ENCODE peak calls at places on chromosome 19, in four cellular contexts. One of them, this sample, is unnamed.

GRCh38 chr19:2494447-2495129 is 18.7 kb downstream of the GADD45B start:
- DNase-seq in A549: no peak
- DNase-seq in HepG2: no peak
- DNase-seq in K562: peak; percentile 91
- DNase-seq in this sample: peak; percentile 63

GRCh38 chr19:33434090-33434885 is 60.8 kb downstream of the CEBPG start:
- DNase-seq in A549: no peak
- DNase-seq in HepG2: no peak
- DNase-seq in K562: no peak
- DNase-seq in this sample: no peak

GRCh38 chr19:3471954-3472655 is 8.2 kb downstream of the SMIM24 start:
- DNase-seq in A549: no peak
- DNase-seq in HepG2: no peak
- DNase-seq in K562: peak; percentile 81
- DNase-seq in this sample: no peak

GRCh38 chr19:18204394-18205179 is 745 bp upstream of the RAB3A start:
- DNase-seq in A549: no peak
- DNase-seq in HepG2: no peak
- DNase-seq in K562: no peak
- DNase-seq in this sample: peak; percentile 79

GRCh38 chr19:38693380-38694223 is 46.2 kb downstream of the ACTN4 start:
- DNase-seq in A549: peak; percentile 91
- DNase-seq in HepG2: peak; percentile 81
- DNase-seq in K562: no peak
- DNase-seq in this sample: peak; percentile 85

GRCh38 chr19:18282788-18283141 is 1.3 kb upstream of the JUND start:
- DNase-seq in A549: no peak
- DNase-seq in HepG2: peak; percentile 62
- DNase-seq in K562: no peak
- DNase-seq in this sample: no peak

GRCh38 chr19:42850981-42851717 is 28.4 kb downstream of the PSG1 start:
- DNase-seq in A549: peak; percentile 71
- DNase-seq in HepG2: peak; percentile 15
- DNase-seq in K562: no peak
- DNase-seq in this sample: no peak

GRCh38 chr19:57063070-57063469 is 56.7 kb upstream of the USP29 start:
- DNase-seq in A549: no peak
- DNase-seq in HepG2: no peak
- DNase-seq in K562: no peak
- DNase-seq in this sample: no peak

GRCh38 chr19:34172661-34173144 is 399 bp downstream of the LSM14A start:
- DNase-seq in A549: no peak
- DNase-seq in HepG2: no peak
- DNase-seq in K562: peak; percentile 70
- DNase-seq in this sample: no peak

GRCh38 chr19:49514151-49514550 is 1.7 kb downstream of the FCGRT start:
- DNase-seq in A549: no peak
- DNase-seq in HepG2: no peak
- DNase-seq in K562: no peak
- DNase-seq in this sample: no peak

GRCh38 chr19:49333426-49334288 is 1.5 kb upstream of the CD37 start:
- DNase-seq in A549: no peak
- DNase-seq in HepG2: no peak
- DNase-seq in K562: no peak
- DNase-seq in this sample: no peak

GRCh38 chr19:55461974-55462628 is 659 bp upstream of the ISOC2 start:
- DNase-seq in A549: no peak
- DNase-seq in HepG2: peak; percentile 50
- DNase-seq in K562: peak; percentile 75
- DNase-seq in this sample: no peak

GRCh38 chr19:13430790-13431582 is 75.3 kb downstream of the CACNA1A start:
- DNase-seq in A549: peak; percentile 15
- DNase-seq in HepG2: peak; percentile 33
- DNase-seq in K562: peak; percentile 65
- DNase-seq in this sample: peak; percentile 87

GRCh38 chr19:35773020-35773809 is 2.1 kb upstream of the ARHGAP33 start:
- DNase-seq in A549: peak; percentile 82
- DNase-seq in HepG2: no peak
- DNase-seq in K562: no peak
- DNase-seq in this sample: no peak

GRCh38 chr19:36686365-36687213 is 823 bp upstream of the ZNF567 start:
- DNase-seq in A549: no peak
- DNase-seq in HepG2: no peak
- DNase-seq in K562: no peak
- DNase-seq in this sample: peak; percentile 21

GRCh38 chr19:13526552-13526951 is 20.3 kb upstream of the CACNA1A start:
- DNase-seq in A549: no peak
- DNase-seq in HepG2: no peak
- DNase-seq in K562: peak; percentile 56
- DNase-seq in this sample: peak; percentile 77

GRCh38 chr19:58350001-58350801 is 3.1 kb downstream of the A1BG start:
- DNase-seq in A549: no peak
- DNase-seq in HepG2: no peak
- DNase-seq in K562: no peak
- DNase-seq in this sample: peak; percentile 53
- TF ChIP-seq JUNB in A549: no peak
- TF ChIP-seq JUNB in HepG2: no peak
- TF ChIP-seq JUNB in K562: no peak
- TF ChIP-seq JUNB in this sample: no peak

GRCh38 chr19:12346896-12347295 is 13.5 kb upstream of the ZNF563 start:
- DNase-seq in A549: no peak
- DNase-seq in HepG2: peak; percentile 58
- DNase-seq in K562: no peak
- DNase-seq in this sample: peak; percentile 3
- TF ChIP-seq JUNB in A549: no peak
- TF ChIP-seq JUNB in HepG2: no peak
- TF ChIP-seq JUNB in K562: no peak
- TF ChIP-seq JUNB in this sample: no peak

DNA sequence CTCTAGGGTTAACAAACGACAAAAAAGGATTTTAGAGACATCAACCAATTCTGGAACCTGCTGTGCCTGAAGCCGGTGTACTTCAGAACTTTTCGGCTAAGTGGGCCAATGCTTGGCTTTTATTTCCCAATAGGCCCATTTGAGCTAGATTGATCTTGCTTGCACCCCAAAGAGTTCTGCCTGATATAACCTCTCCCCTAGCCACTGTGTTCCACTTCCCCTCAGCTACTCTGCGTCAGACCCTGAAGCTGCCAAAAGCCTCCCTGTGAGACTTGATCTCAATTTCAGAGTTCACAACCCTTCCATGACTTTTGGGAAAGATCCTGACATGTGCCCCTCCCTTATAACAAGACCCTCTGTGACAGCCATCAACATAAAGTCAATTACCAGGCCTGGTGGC is 5.6 kb upstream of the SIGLEC14 start:
- DNase-seq in A549: no peak
- DNase-seq in HepG2: no peak
- DNase-seq in K562: no peak
- DNase-seq in this sample: no peak
- TF ChIP-seq JUNB in A549: no peak
- TF ChIP-seq JUNB in HepG2: no peak
- TF ChIP-seq JUNB in K562: no peak
- TF ChIP-seq JUNB in this sample: no peak

DNA sequence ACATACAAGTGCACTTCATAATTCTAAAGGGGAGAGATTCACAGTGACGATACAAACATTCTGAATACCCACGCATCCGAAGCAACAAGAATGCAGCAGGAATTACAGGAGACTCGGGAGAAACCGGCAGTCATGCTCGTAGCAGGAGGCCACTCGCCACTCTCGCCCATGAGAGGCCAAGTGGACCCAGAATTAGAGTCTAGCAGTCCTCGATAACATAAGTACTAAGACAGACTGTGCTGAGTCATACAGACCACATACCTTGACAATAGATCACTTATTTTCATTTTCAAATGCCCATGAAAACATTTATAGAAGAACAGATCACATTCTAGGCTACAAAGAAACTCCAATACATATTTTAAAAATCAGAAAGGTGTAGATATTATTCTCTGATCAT is 299.1 kb upstream of the TSHZ3 start:
- DNase-seq in A549: no peak
- DNase-seq in HepG2: no peak
- DNase-seq in K562: no peak
- DNase-seq in this sample: no peak
- TF ChIP-seq JUNB in A549: no peak
- TF ChIP-seq JUNB in HepG2: no peak
- TF ChIP-seq JUNB in K562: no peak
- TF ChIP-seq JUNB in this sample: no peak

DNA sequence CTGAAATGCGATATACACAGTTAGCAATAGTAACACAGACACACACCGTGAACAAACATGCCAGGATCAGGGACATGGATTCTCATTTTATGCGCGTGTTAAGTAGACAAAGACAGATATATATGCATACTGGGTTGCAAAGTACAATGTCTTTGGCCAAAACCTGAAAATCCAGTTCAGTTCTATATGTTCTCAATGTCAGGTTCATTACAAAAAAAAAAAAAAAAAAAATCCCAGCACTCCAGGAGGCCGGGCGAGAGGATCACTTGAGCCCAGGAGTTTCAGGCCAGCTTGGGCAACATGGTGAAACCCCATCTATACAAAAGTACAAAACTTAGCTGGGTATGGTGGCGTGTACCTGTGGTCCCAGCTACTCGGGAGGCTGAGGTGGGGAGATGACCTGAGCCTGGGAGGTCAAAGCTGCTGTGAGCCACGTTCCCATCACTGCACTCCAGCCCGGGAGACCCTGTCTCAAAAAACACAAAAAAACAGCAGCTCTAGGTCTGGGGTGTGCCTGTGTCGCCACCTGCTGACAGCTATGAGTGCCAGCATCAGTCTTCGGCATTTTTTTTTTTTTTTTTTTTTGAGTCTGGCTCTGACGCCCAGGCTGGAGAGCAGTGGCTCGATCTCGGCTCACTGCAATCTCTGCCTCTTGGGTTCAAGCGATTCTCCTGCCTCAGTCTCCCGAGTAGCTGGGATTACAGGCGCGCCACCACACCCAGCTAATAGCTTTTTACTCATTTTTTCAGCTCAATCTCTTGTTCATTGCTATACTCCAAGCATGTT is 10.3 kb downstream of the AP2S1 start:
- DNase-seq in A549: no peak
- DNase-seq in HepG2: peak; percentile 63
- DNase-seq in K562: peak; percentile 65
- DNase-seq in this sample: peak; percentile 90
- TF ChIP-seq JUNB in A549: no peak
- TF ChIP-seq JUNB in HepG2: no peak
- TF ChIP-seq JUNB in K562: no peak
- TF ChIP-seq JUNB in this sample: no peak

GRCh38 chr19:7916137-7916907 is 1.7 kb downstream of the TGFBR3L start:
- DNase-seq in A549: no peak
- DNase-seq in HepG2: no peak
- DNase-seq in K562: no peak
- DNase-seq in this sample: peak; percentile 71
- TF ChIP-seq JUNB in A549: no peak
- TF ChIP-seq JUNB in HepG2: no peak
- TF ChIP-seq JUNB in K562: no peak
- TF ChIP-seq JUNB in this sample: no peak

GRCh38 chr19:29089315-29089855 is 123.6 kb downstream of the UQCRFS1 start:
- DNase-seq in A549: no peak
- DNase-seq in HepG2: no peak
- DNase-seq in K562: no peak
- DNase-seq in this sample: no peak

GRCh38 chr19:29091127-29091526 is 121.8 kb downstream of the UQCRFS1 start:
- DNase-seq in A549: no peak
- DNase-seq in HepG2: no peak
- DNase-seq in K562: no peak
- DNase-seq in this sample: peak; percentile 42

GRCh38 chr19:29086182-29086581 is 126.8 kb downstream of the UQCRFS1 start:
- DNase-seq in A549: no peak
- DNase-seq in HepG2: peak; percentile 2
- DNase-seq in K562: no peak
- DNase-seq in this sample: no peak

GRCh38 chr19:29086646-29087045 is 126.3 kb downstream of the UQCRFS1 start:
- DNase-seq in A549: no peak
- DNase-seq in HepG2: no peak
- DNase-seq in K562: no peak
- DNase-seq in this sample: no peak

DNA sequence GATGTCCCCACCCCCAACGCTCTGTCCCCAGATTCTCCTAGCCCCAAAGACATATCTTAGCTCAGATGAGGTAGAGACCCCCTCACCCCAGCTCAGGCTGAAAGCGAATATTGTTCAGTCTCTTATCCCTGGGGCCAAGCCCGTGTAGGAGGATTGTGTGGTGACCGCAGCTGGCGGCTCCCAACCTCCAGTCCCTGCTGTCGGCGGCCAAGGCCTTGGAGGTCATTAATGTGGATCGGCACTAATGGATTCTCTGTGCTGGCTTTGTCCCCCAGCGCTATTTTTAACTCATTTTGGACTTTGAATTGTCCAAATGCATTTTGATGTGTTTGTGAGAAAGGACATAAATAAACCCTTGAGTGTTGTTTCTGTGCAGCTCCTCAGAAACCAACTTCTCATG is 124.2 kb downstream of the UQCRFS1 start:
- DNase-seq in A549: no peak
- DNase-seq in HepG2: no peak
- DNase-seq in K562: no peak
- DNase-seq in this sample: no peak
- TF ChIP-seq JUNB in A549: no peak
- TF ChIP-seq JUNB in HepG2: no peak
- TF ChIP-seq JUNB in K562: no peak
- TF ChIP-seq JUNB in this sample: no peak

GRCh38 chr19:46975918-46976782 is 43.5 kb upstream of the NPAS1 start:
- DNase-seq in A549: no peak
- DNase-seq in HepG2: peak; percentile 70
- DNase-seq in K562: no peak
- DNase-seq in this sample: peak; percentile 82
- TF ChIP-seq JUNB in A549: no peak
- TF ChIP-seq JUNB in HepG2: no peak
- TF ChIP-seq JUNB in K562: no peak
- TF ChIP-seq JUNB in this sample: no peak

GRCh38 chr19:14772467-14772866 is 5.9 kb downstream of the ADGRE2 start:
- DNase-seq in A549: no peak
- DNase-seq in HepG2: no peak
- DNase-seq in K562: no peak
- DNase-seq in this sample: no peak

GRCh38 chr19:14775855-14776254 is 2.5 kb downstream of the ADGRE2 start:
- DNase-seq in A549: no peak
- DNase-seq in HepG2: no peak
- DNase-seq in K562: peak; percentile 63
- DNase-seq in this sample: peak; percentile 48

GRCh38 chr19:14772995-14773394 is 5.4 kb downstream of the ADGRE2 start:
- DNase-seq in A549: no peak
- DNase-seq in HepG2: no peak
- DNase-seq in K562: no peak
- DNase-seq in this sample: no peak

GRCh38 chr19:14770944-14771839 is 7.2 kb downstream of the ADGRE2 start:
- DNase-seq in A549: no peak
- DNase-seq in HepG2: no peak
- DNase-seq in K562: no peak
- DNase-seq in this sample: no peak

GRCh38 chr19:14774373-14774772 is 4.0 kb downstream of the ADGRE2 start:
- DNase-seq in A549: no peak
- DNase-seq in HepG2: no peak
- DNase-seq in K562: no peak
- DNase-seq in this sample: no peak
- TF ChIP-seq JUNB in A549: no peak
- TF ChIP-seq JUNB in HepG2: no peak
- TF ChIP-seq JUNB in K562: no peak
- TF ChIP-seq JUNB in this sample: no peak